ENCODE peak calls at places on chromosome X, in nine cellular contexts. D, U, L, E, Q, X, V, N and S are unnamed samples.

GRCh38 chrX:46477435-46477834 is 67.8 kb downstream of the ZNF674 start:
- DNase-seq in D (no peak), U (peak; percentile 53), L (no peak), E (no peak), Q (no peak), X (no peak), V (no peak), N (no peak), S (no peak)

GRCh38 chrX:80576267-80576666 is 156.0 kb downstream of the TENT5D start:
- DNase-seq in D (no peak), U (no peak), L (no peak), E (no peak), Q (no peak), X (no peak), V (no peak), N (no peak), S (no peak)

GRCh38 chrX:139112432-139112831 is 400.9 kb upstream of the FGF13 start:
- DNase-seq in D (no peak), U (peak; percentile 30), L (no peak), E (no peak), Q (no peak), X (no peak), V (no peak), N (no peak), S (no peak)

GRCh38 chrX:41275661-41276609 is 58.0 kb upstream of the DDX3X start:
- DNase-seq in D (peak; percentile 14), U (peak; percentile 44), L (peak; percentile 8), E (peak; percentile 72), Q (peak; percentile 62), X (peak; percentile 78), V (peak; percentile 64), N (peak; percentile 48), S (peak; percentile 46)

GRCh38 chrX:41971346-41971745 is 48.0 kb upstream of the CASK start:
- DNase-seq in D (no peak), U (no peak), L (no peak), E (no peak), Q (no peak), X (no peak), V (no peak), N (no peak), S (no peak)

GRCh38 chrX:70044541-70045245 is 5.0 kb downstream of the AWAT2 start:
- DNase-seq in D (no peak), U (peak; percentile 32), L (peak; percentile 63), E (no peak), Q (no peak), X (no peak), V (no peak), N (no peak), S (no peak)

GRCh38 chrX:148135738-148136137 is 154.6 kb downstream of the FMR1NB start:
- DNase-seq in D (no peak), U (peak; percentile 0), L (peak; percentile 27), E (no peak), Q (no peak), X (no peak), V (no peak), N (no peak), S (no peak)

GRCh38 chrX:125646195-125646594 is 326.5 kb downstream of the TEX13C start:
- DNase-seq in D (no peak), U (no peak), L (no peak), E (no peak), Q (no peak), X (no peak), V (no peak), N (no peak), S (no peak)

GRCh38 chrX:19121898-19122640 is at the start of gene ADGRG2:
- DNase-seq in D (no peak), U (peak; percentile 15), L (no peak), E (peak; percentile 49), Q (peak; percentile 7), X (peak; percentile 62), V (no peak), N (no peak), S (peak; percentile 1)

GRCh38 chrX:42804524-42804923 is 26.6 kb upstream of the PPP1R2C start:
- DNase-seq in D (no peak), U (no peak), L (no peak), E (no peak), Q (no peak), X (no peak), V (no peak), N (no peak), S (no peak)

GRCh38 chrX:63764946-63765345 is 20.1 kb downstream of the ARHGEF9 start:
- DNase-seq in D (no peak), U (peak; percentile 23), L (peak; percentile 83), E (no peak), Q (no peak), X (no peak), V (no peak), N (no peak), S (no peak)

GRCh38 chrX:39895228-39896110 is 202.3 kb downstream of the BCOR start:
- DNase-seq in D (no peak), U (no peak), L (peak; percentile 52), E (no peak), Q (peak; percentile 29), X (peak; percentile 5), V (no peak), N (no peak), S (peak; percentile 10)

GRCh38 chrX:151830911-151831310 is 81.8 kb upstream of the MAGEA4 start:
- DNase-seq in D (no peak), U (peak; percentile 3), L (no peak), E (no peak), Q (no peak), X (no peak), V (no peak), N (no peak), S (no peak)

GRCh38 chrX:75547783-75548182 is 24.9 kb upstream of the ZDHHC15 start:
- DNase-seq in D (no peak), U (no peak), L (no peak), E (peak; percentile 48), Q (peak; percentile 15), X (no peak), V (no peak), N (no peak), S (no peak)